ENCODE peak calls at places on chromosomes 11 and 22, in seven cellular contexts. One of them, this sample, is unnamed.

GRCh38 chr11:119373059-119373875 is 8.2 kb downstream of the USP2 start:
- DNase-seq in neural progenitor cell: no peak
- DNase-seq in kidney epithelial cell: no peak
- DNase-seq in HCT116: no peak
- DNase-seq in cardiac muscle cell: no peak
- DNase-seq in tibial artery: no peak
- DNase-seq in IMR-90: no peak
- DNase-seq in this sample: no peak

GRCh38 chr11:2271077-2271326 is 614 bp upstream of the ASCL2 start:
- DNase-seq in kidney epithelial cell: no peak
- DNase-seq in neural progenitor cell: peak
- DNase-seq in cardiac muscle cell: no peak
- DNase-seq in tibial artery: peak
- DNase-seq in HCT116: no peak
- DNase-seq in IMR-90: no peak
- DNase-seq in this sample: no peak

GRCh38 chr11:124536520-124536919 is 6.9 kb downstream of the OR8B12 start:
- DNase-seq in IMR-90: peak
- DNase-seq in cardiac muscle cell: peak
- DNase-seq in neural progenitor cell: peak
- DNase-seq in kidney epithelial cell: no peak
- DNase-seq in tibial artery: peak
- DNase-seq in HCT116: peak
- DNase-seq in this sample: no peak

GRCh38 chr22:27474711-27475547 is 326.6 kb downstream of the MN1 start:
- DNase-seq in IMR-90: peak
- DNase-seq in kidney epithelial cell: peak
- DNase-seq in HCT116: peak
- DNase-seq in neural progenitor cell: no peak
- DNase-seq in tibial artery: no peak
- DNase-seq in cardiac muscle cell: no peak
- DNase-seq in this sample: peak

GRCh38 chr11:107665016-107665415 is 46.8 kb downstream of the SLN start:
- DNase-seq in neural progenitor cell: no peak
- DNase-seq in kidney epithelial cell: no peak
- DNase-seq in HCT116: no peak
- DNase-seq in IMR-90: no peak
- DNase-seq in cardiac muscle cell: no peak
- DNase-seq in tibial artery: no peak
- DNase-seq in this sample: peak

GRCh38 chr11:69212121-69213110 is 56.7 kb downstream of the SMIM38 start:
- DNase-seq in IMR-90: no peak
- DNase-seq in tibial artery: peak
- DNase-seq in kidney epithelial cell: no peak
- DNase-seq in HCT116: no peak
- DNase-seq in neural progenitor cell: peak
- DNase-seq in cardiac muscle cell: no peak
- DNase-seq in this sample: no peak

GRCh38 chr11:72238040-72238450 is 5.9 kb downstream of the PHOX2A start:
- DNase-seq in IMR-90: peak
- DNase-seq in HCT116: peak
- DNase-seq in tibial artery: no peak
- DNase-seq in kidney epithelial cell: no peak
- DNase-seq in cardiac muscle cell: peak
- DNase-seq in neural progenitor cell: peak
- DNase-seq in this sample: peak

GRCh38 chr11:67482275-67482735 is 521 bp upstream of the AIP start:
- DNase-seq in neural progenitor cell: no peak
- DNase-seq in cardiac muscle cell: no peak
- DNase-seq in tibial artery: peak
- DNase-seq in IMR-90: no peak
- DNase-seq in HCT116: no peak
- DNase-seq in kidney epithelial cell: no peak
- DNase-seq in this sample: no peak

GRCh38 chr11:109815529-109816105 is 277.6 kb upstream of the ZC3H12C start:
- DNase-seq in HCT116: no peak
- DNase-seq in neural progenitor cell: no peak
- DNase-seq in tibial artery: no peak
- DNase-seq in cardiac muscle cell: no peak
- DNase-seq in kidney epithelial cell: no peak
- DNase-seq in IMR-90: no peak
- DNase-seq in this sample: no peak

GRCh38 chr22:42930810-42931420 is 73.8 kb upstream of the ARFGAP3 start:
- DNase-seq in HCT116: peak
- DNase-seq in neural progenitor cell: no peak
- DNase-seq in tibial artery: no peak
- DNase-seq in kidney epithelial cell: no peak
- DNase-seq in cardiac muscle cell: no peak
- DNase-seq in IMR-90: peak
- DNase-seq in this sample: no peak

GRCh38 chr11:11536650-11537049 is 85.2 kb downstream of the GALNT18 start:
- DNase-seq in kidney epithelial cell: no peak
- DNase-seq in HCT116: no peak
- DNase-seq in cardiac muscle cell: no peak
- DNase-seq in neural progenitor cell: no peak
- DNase-seq in IMR-90: no peak
- DNase-seq in tibial artery: no peak
- DNase-seq in this sample: no peak

GRCh38 chr22:46966495-46966845 is 204.0 kb downstream of the TBC1D22A start:
- DNase-seq in IMR-90: peak
- DNase-seq in HCT116: no peak
- DNase-seq in cardiac muscle cell: no peak
- DNase-seq in neural progenitor cell: no peak
- DNase-seq in kidney epithelial cell: no peak
- DNase-seq in tibial artery: no peak
- DNase-seq in this sample: no peak

GRCh38 chr22:42340695-42341383 is 70.4 kb upstream of the TCF20 start:
- DNase-seq in IMR-90: no peak
- DNase-seq in tibial artery: no peak
- DNase-seq in neural progenitor cell: peak
- DNase-seq in cardiac muscle cell: peak
- DNase-seq in HCT116: no peak
- DNase-seq in kidney epithelial cell: no peak
- DNase-seq in this sample: no peak

GRCh38 chr11:77171885-77172665 is 44.0 kb downstream of the MYO7A start:
- DNase-seq in kidney epithelial cell: no peak
- DNase-seq in cardiac muscle cell: peak
- DNase-seq in tibial artery: no peak
- DNase-seq in IMR-90: no peak
- DNase-seq in HCT116: no peak
- DNase-seq in neural progenitor cell: peak
- DNase-seq in this sample: no peak
- TF ChIP-seq CTCF in kidney epithelial cell: no peak
- TF ChIP-seq CTCF in cardiac muscle cell: no peak
- TF ChIP-seq CTCF in tibial artery: no peak
- TF ChIP-seq CTCF in IMR-90: no peak
- TF ChIP-seq CTCF in HCT116: no peak
- TF ChIP-seq CTCF in neural progenitor cell: no peak
- TF ChIP-seq CTCF in this sample: no peak

DNA sequence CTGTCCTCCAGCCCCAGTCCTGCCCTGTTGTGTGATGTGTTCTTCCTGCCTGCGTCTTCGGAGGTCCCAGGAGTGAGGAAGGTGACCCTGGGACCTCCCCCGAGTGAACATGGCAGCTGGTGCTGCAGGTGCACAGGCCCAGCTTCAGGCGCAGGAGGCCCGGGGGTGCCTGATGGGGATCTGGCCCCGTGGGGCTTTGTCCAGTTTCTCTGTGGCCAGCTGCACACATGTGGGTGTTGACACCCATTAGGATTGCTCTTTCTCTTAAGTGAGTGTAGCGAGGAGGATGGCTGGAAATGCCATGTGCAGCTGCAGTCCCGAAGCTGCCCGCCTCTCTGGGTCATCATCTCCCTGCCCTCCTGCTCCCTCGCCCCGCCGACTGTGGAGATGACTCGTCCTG is 1279.7 kb downstream of the BRD1 start:
- DNase-seq in tibial artery: no peak
- DNase-seq in HCT116: no peak
- DNase-seq in cardiac muscle cell: no peak
- DNase-seq in neural progenitor cell: no peak
- DNase-seq in kidney epithelial cell: no peak
- DNase-seq in IMR-90: no peak
- DNase-seq in this sample: no peak
- H3K4me3 ChIP-seq in tibial artery: no peak
- H3K4me3 ChIP-seq in HCT116: no peak
- H3K4me3 ChIP-seq in cardiac muscle cell: no peak
- H3K4me3 ChIP-seq in neural progenitor cell: no peak
- H3K4me3 ChIP-seq in kidney epithelial cell: no peak
- H3K4me3 ChIP-seq in IMR-90: no peak
- H3K4me3 ChIP-seq in this sample: no peak

GRCh38 chr11:74487875-74488274 is 5.6 kb downstream of the LIPT2 start:
- DNase-seq in IMR-90: no peak
- DNase-seq in HCT116: peak
- DNase-seq in tibial artery: no peak
- DNase-seq in cardiac muscle cell: no peak
- DNase-seq in kidney epithelial cell: no peak
- DNase-seq in neural progenitor cell: peak
- DNase-seq in this sample: no peak
- TF ChIP-seq CTCF in IMR-90: peak
- TF ChIP-seq CTCF in HCT116: peak
- TF ChIP-seq CTCF in tibial artery: no peak
- TF ChIP-seq CTCF in cardiac muscle cell: peak
- TF ChIP-seq CTCF in kidney epithelial cell: peak
- TF ChIP-seq CTCF in neural progenitor cell: peak
- TF ChIP-seq CTCF in this sample: no peak

GRCh38 chr11:62925308-62925707 is 4.1 kb upstream of the CHRM1 start:
- DNase-seq in neural progenitor cell: peak
- DNase-seq in tibial artery: no peak
- DNase-seq in IMR-90: no peak
- DNase-seq in cardiac muscle cell: no peak
- DNase-seq in kidney epithelial cell: no peak
- DNase-seq in HCT116: no peak
- DNase-seq in this sample: no peak
- H3K4me3 ChIP-seq in neural progenitor cell: peak
- H3K4me3 ChIP-seq in tibial artery: peak
- H3K4me3 ChIP-seq in IMR-90: no peak
- H3K4me3 ChIP-seq in cardiac muscle cell: no peak
- H3K4me3 ChIP-seq in kidney epithelial cell: no peak
- H3K4me3 ChIP-seq in HCT116: no peak
- H3K4me3 ChIP-seq in this sample: no peak

GRCh38 chr11:75301131-75301530 is 50.3 kb downstream of the ARRB1 start:
- DNase-seq in cardiac muscle cell: no peak
- DNase-seq in IMR-90: no peak
- DNase-seq in tibial artery: no peak
- DNase-seq in kidney epithelial cell: no peak
- DNase-seq in neural progenitor cell: no peak
- DNase-seq in HCT116: no peak
- DNase-seq in this sample: no peak

GRCh38 chr11:75302346-75302745 is 49.1 kb downstream of the ARRB1 start:
- DNase-seq in HCT116: no peak
- DNase-seq in IMR-90: no peak
- DNase-seq in cardiac muscle cell: no peak
- DNase-seq in neural progenitor cell: no peak
- DNase-seq in kidney epithelial cell: no peak
- DNase-seq in tibial artery: no peak
- DNase-seq in this sample: no peak

GRCh38 chr11:75301602-75302345 is 49.7 kb downstream of the ARRB1 start:
- DNase-seq in cardiac muscle cell: peak
- DNase-seq in HCT116: no peak
- DNase-seq in tibial artery: no peak
- DNase-seq in kidney epithelial cell: no peak
- DNase-seq in neural progenitor cell: no peak
- DNase-seq in IMR-90: no peak
- DNase-seq in this sample: no peak

GRCh38 chr11:75305993-75306392 is 45.5 kb downstream of the ARRB1 start:
- DNase-seq in tibial artery: no peak
- DNase-seq in neural progenitor cell: no peak
- DNase-seq in HCT116: no peak
- DNase-seq in kidney epithelial cell: no peak
- DNase-seq in IMR-90: no peak
- DNase-seq in cardiac muscle cell: no peak
- DNase-seq in this sample: no peak

GRCh38 chr11:75303544-75304224 is 47.8 kb downstream of the ARRB1 start:
- DNase-seq in kidney epithelial cell: no peak
- DNase-seq in neural progenitor cell: no peak
- DNase-seq in IMR-90: no peak
- DNase-seq in tibial artery: no peak
- DNase-seq in HCT116: no peak
- DNase-seq in cardiac muscle cell: no peak
- DNase-seq in this sample: no peak
- TF ChIP-seq CTCF in kidney epithelial cell: no peak
- TF ChIP-seq CTCF in neural progenitor cell: no peak
- TF ChIP-seq CTCF in IMR-90: no peak
- TF ChIP-seq CTCF in tibial artery: no peak
- TF ChIP-seq CTCF in HCT116: no peak
- TF ChIP-seq CTCF in cardiac muscle cell: no peak
- TF ChIP-seq CTCF in this sample: no peak

DNA sequence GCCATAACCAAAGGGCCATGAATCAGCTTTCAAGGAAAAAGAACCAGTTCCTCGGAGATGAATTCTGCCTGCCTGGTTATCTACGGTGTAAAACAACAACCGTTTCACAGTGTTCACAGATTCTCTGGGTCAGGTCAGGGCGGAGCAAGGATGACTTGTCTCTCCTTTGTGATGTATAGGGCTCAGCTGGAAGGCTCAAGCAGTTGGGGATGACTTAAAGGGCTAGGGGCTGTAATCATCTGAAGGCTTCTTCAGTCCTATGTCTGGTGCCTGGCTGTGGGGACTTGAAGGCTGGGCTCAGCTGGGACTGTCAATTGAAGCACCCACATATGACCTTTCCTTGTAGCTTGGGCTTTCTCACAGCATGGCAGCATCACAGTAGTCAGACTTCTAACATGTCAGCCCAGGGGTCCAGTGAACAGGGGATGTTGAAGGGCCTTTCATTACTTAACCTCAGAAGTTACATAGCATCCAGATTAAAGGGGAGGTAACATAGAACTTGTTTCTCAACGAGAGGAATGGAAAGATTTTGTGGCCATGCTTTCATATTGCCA is 29.3 kb downstream of the EIF3F start:
- DNase-seq in cardiac muscle cell: no peak
- DNase-seq in IMR-90: no peak
- DNase-seq in neural progenitor cell: no peak
- DNase-seq in tibial artery: no peak
- DNase-seq in kidney epithelial cell: no peak
- DNase-seq in HCT116: no peak
- DNase-seq in this sample: no peak
- H3K4me3 ChIP-seq in cardiac muscle cell: no peak
- H3K4me3 ChIP-seq in IMR-90: no peak
- H3K4me3 ChIP-seq in neural progenitor cell: no peak
- H3K4me3 ChIP-seq in tibial artery: no peak
- H3K4me3 ChIP-seq in kidney epithelial cell: no peak
- H3K4me3 ChIP-seq in HCT116: no peak
- H3K4me3 ChIP-seq in this sample: no peak

GRCh38 chr11:36153581-36153980 is 135.6 kb downstream of the COMMD9 start:
- DNase-seq in tibial artery: no peak
- DNase-seq in kidney epithelial cell: no peak
- DNase-seq in neural progenitor cell: no peak
- DNase-seq in HCT116: no peak
- DNase-seq in IMR-90: peak
- DNase-seq in cardiac muscle cell: no peak
- DNase-seq in this sample: no peak
- TF ChIP-seq CTCF in tibial artery: no peak
- TF ChIP-seq CTCF in kidney epithelial cell: no peak
- TF ChIP-seq CTCF in neural progenitor cell: no peak
- TF ChIP-seq CTCF in HCT116: no peak
- TF ChIP-seq CTCF in IMR-90: no peak
- TF ChIP-seq CTCF in cardiac muscle cell: no peak
- TF ChIP-seq CTCF in this sample: peak

This sample was measured in astrocyte of the cerebellum.